ENCODE peak calls at places on chromosomes 13 and 19, in four cellular contexts. R is EL, A is SK-MEL-5, L is mucosa of gallbladder. W is an unnamed sample.

GRCh38 chr19:7540761-7541480 is 5.4 kb downstream of the PNPLA6 start:
- DNase-seq in R (peak; percentile 33), A (no peak), L (no peak), W (no peak)

GRCh38 chr19:42123765-42124164 is 8.5 kb downstream of the POU2F2 start:
- DNase-seq in L (no peak), R (no peak), A (no peak), W (no peak)

GRCh38 chr19:6806488-6806887 is 34.0 kb downstream of the VAV1 start:
- DNase-seq in R (no peak), A (peak; percentile 32), L (no peak), W (no peak)

GRCh38 chr19:30877591-30878230 is 471.5 kb downstream of the TSHZ3 start:
- DNase-seq in L (peak; percentile 10), A (no peak), R (no peak), W (no peak)

GRCh38 chr13:24858953-24859352 is 95.0 kb downstream of the RNF17 start:
- DNase-seq in A (no peak), L (no peak), R (no peak), W (no peak)

GRCh38 chr13:106178816-106179215 is 356.6 kb downstream of the EFNB2 start:
- DNase-seq in L (no peak), A (no peak), R (no peak), W (no peak)

GRCh38 chr19:1884719-1885334 is 469 bp downstream of the ABHD17A start:
- DNase-seq in A (no peak), R (no peak), L (no peak), W (no peak)

GRCh38 chr13:88005188-88005587 is 334.0 kb downstream of the SLITRK5 start:
- DNase-seq in A (peak; percentile 33), L (no peak), R (peak; percentile 1), W (no peak)

GRCh38 chr13:39777527-39778061 is 122.1 kb downstream of the COG6 start:
- DNase-seq in R (peak; percentile 95), L (no peak), A (peak; percentile 71), W (no peak)

GRCh38 chr19:35247526-35248309 is 1.1 kb upstream of the LSR start:
- DNase-seq in A (no peak), R (peak; percentile 19), L (peak; percentile 87), W (no peak)

GRCh38 chr19:57302020-57302465 is 18.2 kb upstream of the ZNF543 start:
- DNase-seq in L (peak; percentile 22), R (peak; percentile 96), A (no peak), W (no peak)

GRCh38 chr19:2391118-2391725 is 31.2 kb downstream of the TMPRSS9 start:
- DNase-seq in A (peak; percentile 76), R (peak; percentile 67), L (peak; percentile 37), W (peak; percentile 53)

GRCh38 chr13:49652691-49653305 is 24.5 kb downstream of the ARL11 start:
- DNase-seq in L (no peak), R (peak; percentile 54), A (peak; percentile 73), W (no peak)

GRCh38 chr13:99972190-99972731 is 694 bp upstream of the ZIC5 start:
- DNase-seq in L (no peak), R (no peak), A (no peak), W (no peak)